ENCODE peak calls at places on chromosomes 4 and X, in four cellular contexts. S is IMR-90, I is K562, C is endothelial cell of umbilical vein. O is an unnamed sample.

GRCh38 chr4:4387531-4388311 is 819 bp downstream of the NSG1 start:
- DNase-seq in S (no peak), I (no peak), C (no peak), O (no peak)

GRCh38 chr4:40515398-40516293 is 114.0 kb downstream of the RBM47 start:
- DNase-seq in S (no peak), I (peak; percentile 81), C (no peak), O (peak; percentile 95)

GRCh38 chrX:106802388-106803275 is at the start of gene TBC1D8B:
- DNase-seq in S (peak; percentile 92), I (peak; percentile 13), C (peak; percentile 91), O (peak; percentile 50)

GRCh38 chrX:70176938-70177533 is at the start of gene DGAT2L6:
- DNase-seq in S (no peak), I (peak; percentile 17), C (no peak), O (peak; percentile 53)

GRCh38 chr4:157978680-157979361 is 194.0 kb downstream of the GASK1B start:
- DNase-seq in S (peak; percentile 64), I (peak; percentile 58), C (peak; percentile 82), O (no peak)

GRCh38 chr4:5988086-5988845 is 30.0 kb downstream of the C4orf50 start:
- DNase-seq in S (no peak), I (no peak), C (no peak), O (no peak)

GRCh38 chrX:151938172-151938571 is 25.5 kb downstream of the MAGEA4 start:
- DNase-seq in S (no peak), I (no peak), C (no peak), O (no peak)

GRCh38 chrX:132568291-132568690 is 79.5 kb upstream of the MBNL3 start:
- DNase-seq in S (no peak), I (no peak), C (no peak), O (no peak)

GRCh38 chr4:69069085-69069484 is 27.2 kb upstream of the UGT2B7 start:
- DNase-seq in S (no peak), I (no peak), C (no peak), O (no peak)

GRCh38 chr4:93828830-93829530 is 427 bp downstream of the ATOH1 start:
- DNase-seq in S (no peak), I (no peak), C (no peak), O (no peak)

GRCh38 chrX:80876877-80877276 is 67.2 kb upstream of the BRWD3 start:
- DNase-seq in S (peak; percentile 44), I (no peak), C (peak; percentile 8), O (peak; percentile 1)

GRCh38 chrX:13937370-13938052 is 92.2 kb downstream of the GEMIN8 start:
- DNase-seq in S (peak; percentile 53), I (no peak), C (no peak), O (no peak)

GRCh38 chr4:173380987-173381386 is 10.2 kb downstream of the SAP30 start:
- DNase-seq in S (no peak), I (no peak), C (no peak), O (no peak)

GRCh38 chrX:55057691-55058249 is 17.1 kb upstream of the PAGE2B start:
- DNase-seq in S (peak; percentile 28), I (peak; percentile 37), C (peak; percentile 65), O (no peak)

GRCh38 chr4:161937151-161937550 is 226.6 kb downstream of the FSTL5 start:
- DNase-seq in S (no peak), I (no peak), C (no peak), O (no peak)

GRCh38 chr4:142379277-142380051 is 466.6 kb downstream of the INPP4B start:
- DNase-seq in S (peak; percentile 90), I (no peak), C (peak; percentile 26), O (no peak)

GRCh38 chrX:134144231-134144630 is 92.8 kb upstream of the CCDC160 start:
- DNase-seq in S (peak; percentile 1), I (no peak), C (peak; percentile 4), O (no peak)

GRCh38 chr4:95124906-95125504 is 367.2 kb downstream of the BMPR1B start:
- DNase-seq in S (peak; percentile 76), I (no peak), C (peak; percentile 68), O (no peak)

GRCh38 chrX:103730746-103731508 is 20.2 kb downstream of the TMEM31 start:
- DNase-seq in S (peak; percentile 86), I (no peak), C (peak; percentile 73), O (no peak)

GRCh38 chr4:84530449-84530848 is 31.4 kb upstream of the NKX6-1 start:
- DNase-seq in S (peak; percentile 4), I (no peak), C (no peak), O (no peak)

GRCh38 chr4:163565228-163566040 is 70.9 kb downstream of the TMA16 start:
- DNase-seq in S (no peak), I (no peak), C (no peak), O (no peak)

GRCh38 chr4:81631958-81632439 is 160.3 kb upstream of the RASGEF1B start:
- DNase-seq in S (peak; percentile 43), I (peak; percentile 9), C (no peak), O (no peak)

GRCh38 chr4:43453058-43453457 is 560.5 kb downstream of the GRXCR1 start:
- DNase-seq in S (no peak), I (no peak), C (no peak), O (no peak)

GRCh38 chrX:41086627-41086932 is 1.3 kb downstream of the USP9X start:
- DNase-seq in S (no peak), I (no peak), C (no peak), O (no peak)

GRCh38 chr4:8353912-8354453 is 84.4 kb downstream of the HTRA3 start:
- DNase-seq in S (peak; percentile 78), I (no peak), C (no peak), O (no peak)

GRCh38 chr4:40937140-40937725 is 187.5 kb downstream of the NSUN7 start:
- DNase-seq in S (no peak), I (no peak), C (peak; percentile 81), O (no peak)

GRCh38 chr4:147799986-147800555 is 68.2 kb downstream of the ARHGAP10 start:
- DNase-seq in S (no peak), I (no peak), C (no peak), O (peak; percentile 92)

GRCh38 chr4:113607147-113607720 is 154.3 kb downstream of the CAMK2D start:
- DNase-seq in S (no peak), I (no peak), C (no peak), O (no peak)

GRCh38 chr4:40311811-40312346 is 23.3 kb upstream of the CHRNA9 start:
- DNase-seq in S (no peak), I (peak; percentile 85), C (peak; percentile 92), O (no peak)

GRCh38 chr4:6419452-6420028 is 52.9 kb downstream of the PPP2R2C start:
- DNase-seq in S (peak; percentile 4), I (no peak), C (no peak), O (no peak)

GRCh38 chr4:118765399-118765798 is 70.5 kb downstream of the SEC24D start:
- DNase-seq in S (peak; percentile 99), I (peak; percentile 64), C (peak; percentile 92), O (no peak)
- H3K4me1 ChIP-seq in S (peaks cover 20% of the 10 kb centered on the region), I (no peaks in the 10 kb centered on the region), C (peaks cover 29% of the 10 kb centered on the region), O (peaks cover 5% of the 10 kb centered on the region)

GRCh38 chrX:144809025-144809424 is 438.3 kb upstream of the SPANXN1 start:
- DNase-seq in S (no peak), I (no peak), C (no peak), O (no peak)
- TF ChIP-seq FOS in S (no peak), I (no peak), C (no peak), O (no peak)

GRCh38 chr4:48035952-48036351 is 19.4 kb downstream of the NIPAL1 start:
- DNase-seq in S (no peak), I (no peak), C (no peak), O (no peak)
- H3K4me1 ChIP-seq in S (no peaks in the 10 kb centered on the region), I (no peaks in the 10 kb centered on the region), C (no peaks in the 10 kb centered on the region), O (peaks cover 41% of the 10 kb centered on the region)

DNA sequence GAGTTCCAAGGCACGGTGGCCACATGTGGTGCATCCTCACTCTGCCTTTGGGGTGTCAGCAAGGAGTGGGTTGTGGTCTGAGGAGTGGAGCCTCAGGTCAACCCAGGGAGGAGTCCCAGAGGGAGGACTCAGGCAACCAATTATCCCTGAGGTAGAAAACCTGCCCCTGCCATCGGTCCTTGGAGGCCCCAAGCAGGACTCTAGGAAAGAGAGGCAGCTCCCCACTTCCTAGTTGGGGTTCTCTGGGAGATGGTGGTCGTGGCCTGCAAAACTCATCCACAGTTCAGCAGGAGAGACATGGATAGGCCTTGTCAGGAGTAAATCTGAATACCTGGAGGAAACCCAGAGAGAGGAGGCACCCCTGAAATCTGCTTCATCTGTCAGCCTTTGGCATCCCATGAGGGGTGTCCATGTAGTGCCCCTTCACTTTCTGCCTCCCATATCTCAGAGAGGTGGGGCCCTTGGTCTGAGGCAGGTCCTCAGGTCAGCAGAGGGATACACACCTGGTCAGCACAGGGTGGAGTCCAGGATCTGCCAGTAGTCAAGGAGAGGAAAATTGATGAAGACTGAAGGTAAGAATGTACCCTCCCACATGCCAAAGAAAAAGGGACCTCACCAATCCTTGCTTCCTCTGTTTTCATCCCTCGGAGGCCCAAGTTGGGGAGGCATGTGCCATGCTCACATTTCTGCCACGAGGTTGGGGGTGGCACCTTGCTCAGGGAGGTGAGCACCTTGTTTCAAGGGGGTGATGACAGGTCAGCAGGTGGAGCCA is 1.6 kb downstream of the MAGEA11 start:
- DNase-seq in S (no peak), I (no peak), C (no peak), O (no peak)
- TF ChIP-seq FOS in S (no peak), I (no peak), C (no peak), O (no peak)

GRCh38 chrX:10108288-10108687 is 48.5 kb upstream of the CLCN4 start:
- DNase-seq in S (no peak), I (no peak), C (no peak), O (no peak)
- H3K4me1 ChIP-seq in S (peaks cover 2% of the 10 kb centered on the region), I (peaks cover 7% of the 10 kb centered on the region), C (peaks cover 15% of the 10 kb centered on the region), O (peaks cover 47% of the 10 kb centered on the region)

DNA sequence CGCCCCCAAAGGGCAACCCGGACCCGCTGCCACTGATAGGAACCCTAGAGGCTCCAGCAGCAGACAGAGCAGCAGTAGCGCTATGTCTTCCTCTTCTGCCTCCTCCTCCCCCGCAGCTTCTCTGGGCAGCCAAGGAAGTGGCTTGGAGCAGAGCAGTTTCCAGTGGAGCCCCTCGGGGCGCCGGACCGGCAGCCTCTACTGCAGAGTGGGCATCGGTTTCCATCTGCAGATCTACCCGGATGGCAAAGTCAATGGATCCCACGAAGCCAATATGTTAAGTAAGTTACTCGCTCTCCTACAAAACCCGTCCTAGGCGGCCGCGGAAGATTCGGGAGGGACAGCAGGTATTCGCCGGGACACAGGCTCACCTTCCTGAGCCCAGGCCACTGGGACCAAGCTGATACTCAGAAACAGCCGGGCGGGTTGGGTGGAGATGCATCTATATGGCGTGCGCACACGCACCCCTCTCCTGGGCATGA is 477 bp downstream of the FGF5 start:
- DNase-seq in S (peak; percentile 59), I (peak; percentile 34), C (peak; percentile 15), O (no peak)
- TF ChIP-seq FOS in S (no peak), I (no peak), C (no peak), O (no peak)

DNA sequence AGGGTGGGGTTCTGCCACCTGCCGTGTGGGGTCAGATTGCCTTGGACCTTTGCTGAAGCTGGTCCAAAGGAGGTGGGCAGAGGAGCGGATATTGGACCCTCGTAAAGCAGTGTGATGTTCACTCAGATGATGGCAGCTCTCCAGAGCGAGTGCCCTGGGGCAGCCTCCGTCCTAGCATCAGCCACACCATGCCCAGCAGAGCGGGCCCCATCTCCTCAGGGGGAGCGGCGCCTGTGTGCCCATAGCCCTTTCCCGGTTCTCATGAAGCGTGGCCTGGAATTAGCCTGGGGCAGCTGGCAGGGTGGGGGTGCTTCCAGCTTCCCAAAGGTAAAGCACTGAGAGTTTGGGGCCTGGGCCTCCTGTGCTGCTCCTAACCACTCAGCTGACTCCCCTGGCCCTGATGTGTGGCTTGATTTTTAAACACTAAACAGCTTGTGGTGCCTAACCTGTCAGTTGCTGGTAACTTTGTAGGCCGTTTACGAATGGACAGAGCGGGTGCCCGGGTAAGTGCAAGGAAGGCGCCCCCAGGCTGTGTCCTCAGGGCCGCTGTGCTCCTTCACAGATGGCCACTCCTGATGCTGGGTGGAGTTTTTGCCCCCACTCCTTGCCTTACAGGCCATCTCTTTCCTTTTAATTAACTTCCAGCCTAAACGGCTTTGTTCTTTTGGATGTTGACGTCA is 36.0 kb downstream of the NOP14 start:
- DNase-seq in S (no peak), I (no peak), C (no peak), O (no peak)
- H3K4me1 ChIP-seq in S (peaks cover 4% of the 10 kb centered on the region), I (peaks cover 21% of the 10 kb centered on the region), C (peaks cover 10% of the 10 kb centered on the region), O (peaks cover 10% of the 10 kb centered on the region)